ENCODE peak calls at places on chromosomes 12 and 14, in four cellular contexts. T, Y, X and K are unnamed samples.

GRCh38 chr14:68645371-68645770 is 147.5 kb downstream of the ZFP36L1 start:
- DNase-seq in T (no peak), Y (no peak), X (no peak), K (no peak)

GRCh38 chr12:79547044-79547734 is 143.6 kb downstream of the PAWR start:
- DNase-seq in T (no peak), Y (peak; percentile 65), X (peak; percentile 69), K (peak; percentile 84)

GRCh38 chr14:94581127-94581999 is at the start of gene SERPINA5:
- DNase-seq in T (no peak), Y (peak; percentile 59), X (peak; percentile 45), K (peak; percentile 52)

GRCh38 chr12:55703976-55704761 is 3.5 kb downstream of the ITGA7 start:
- DNase-seq in T (no peak), Y (peak; percentile 52), X (no peak), K (no peak)

GRCh38 chr12:18145924-18146323 is 55.9 kb upstream of the RERGL start:
- DNase-seq in T (no peak), Y (peak; percentile 70), X (peak; percentile 80), K (no peak)

GRCh38 chr12:113852695-113853490 is 113.2 kb downstream of the RBM19 start:
- DNase-seq in T (no peak), Y (no peak), X (no peak), K (no peak)

GRCh38 chr14:54919330-54919729 is 16.7 kb upstream of the GCH1 start:
- DNase-seq in T (no peak), Y (no peak), X (no peak), K (no peak)

GRCh38 chr12:24979971-24980730 is 31.2 kb upstream of the BCAT1 start:
- DNase-seq in T (no peak), Y (no peak), X (no peak), K (peak; percentile 67)

GRCh38 chr12:93982847-93983315 is 165.5 kb upstream of the PLXNC1 start:
- DNase-seq in T (peak; percentile 26), Y (peak; percentile 64), X (peak; percentile 46), K (peak; percentile 90)

GRCh38 chr14:94355191-94355794 is 32.2 kb upstream of the SERPINA6 start:
- DNase-seq in T (no peak), Y (peak; percentile 78), X (peak; percentile 74), K (peak; percentile 49)

GRCh38 chr14:68695326-68695768 is 97.5 kb downstream of the ZFP36L1 start:
- DNase-seq in T (no peak), Y (peak; percentile 98), X (peak; percentile 99), K (peak; percentile 100)

GRCh38 chr12:106139422-106140141 is 828 bp upstream of the NUAK1 start:
- DNase-seq in T (no peak), Y (peak; percentile 74), X (peak; percentile 72), K (peak; percentile 72)

GRCh38 chr12:132561784-132562156 is 48.6 kb downstream of the LRCOL1 start:
- DNase-seq in T (peak; percentile 68), Y (no peak), X (no peak), K (no peak)

GRCh38 chr12:130879212-130879686 is 7.4 kb downstream of the RAN start:
- DNase-seq in T (peak; percentile 86), Y (no peak), X (no peak), K (no peak)

GRCh38 chr14:80664576-80664975 is 277.0 kb downstream of the CEP128 start:
- DNase-seq in T (no peak), Y (peak; percentile 3), X (peak; percentile 19), K (peak; percentile 82)

GRCh38 chr12:127260531-127260930 is 1006.4 kb upstream of the TMEM132C start:
- DNase-seq in T (no peak), Y (no peak), X (no peak), K (peak; percentile 39)

GRCh38 chr14:57816568-57817284 is 49.2 kb downstream of the SLC35F4 start:
- DNase-seq in T (no peak), Y (no peak), X (no peak), K (peak; percentile 11)

GRCh38 chr12:27965966-27966365 is 6.6 kb downstream of the PTHLH start:
- DNase-seq in T (no peak), Y (no peak), X (no peak), K (no peak)

GRCh38 chr12:20004951-20005350 is 363.4 kb upstream of the PDE3A start:
- DNase-seq in T (no peak), Y (no peak), X (no peak), K (no peak)

GRCh38 chr12:55729592-55730446 is 1.0 kb upstream of the CD63 start:
- DNase-seq in T (peak; percentile 72), Y (peak; percentile 96), X (peak; percentile 96), K (peak; percentile 98)

GRCh38 chr14:39247256-39247655 is 13.5 kb downstream of the MIA2 start:
- DNase-seq in T (no peak), Y (peak; percentile 79), X (peak; percentile 84), K (peak; percentile 91)

GRCh38 chr12:106446429-106447092 is 89.0 kb downstream of the POLR3B start:
- DNase-seq in T (no peak), Y (no peak), X (no peak), K (no peak)

GRCh38 chr14:67674480-67675218 is at the start of gene VTI1B:
- DNase-seq in T (peak; percentile 75), Y (peak; percentile 78), X (peak; percentile 70), K (peak; percentile 72)

GRCh38 chr14:62505045-62505444 is 540.2 kb downstream of the KCNH5 start:
- DNase-seq in T (no peak), Y (no peak), X (no peak), K (no peak)

GRCh38 chr12:3455312-3455711 is 35.7 kb upstream of the PRMT8 start:
- DNase-seq in T (no peak), Y (no peak), X (no peak), K (no peak)

GRCh38 chr12:11697670-11698387 is 48.4 kb downstream of the ETV6 start:
- DNase-seq in T (no peak), Y (peak; percentile 64), X (peak; percentile 79), K (peak; percentile 81)

GRCh38 chr12:113120670-113121370 is 14.7 kb downstream of the RASAL1 start:
- DNase-seq in T (peak; percentile 59), Y (no peak), X (no peak), K (no peak)

GRCh38 chr12:64028541-64028940 is 184.0 kb downstream of the SRGAP1 start:
- DNase-seq in T (no peak), Y (no peak), X (no peak), K (no peak)

GRCh38 chr14:98114122-98114895 is 1157.7 kb downstream of the BCL11B start:
- DNase-seq in T (no peak), Y (no peak), X (no peak), K (no peak)

GRCh38 chr12:4910502-4911315 is 1.0 kb downstream of the KCNA1 start:
- DNase-seq in T (no peak), Y (no peak), X (no peak), K (no peak)

GRCh38 chr12:91920276-91920675 is 225.4 kb downstream of the BTG1 start:
- DNase-seq in T (no peak), Y (peak; percentile 23), X (peak; percentile 41), K (peak; percentile 52)

GRCh38 chr12:48817957-48818830 is at the start of gene CACNB3:
- DNase-seq in T (no peak), Y (peak; percentile 47), X (peak; percentile 48), K (peak; percentile 52)

GRCh38 chr12:76135456-76135855 is 51.0 kb upstream of the NAP1L1 start:
- DNase-seq in T (no peak), Y (peak; percentile 12), X (no peak), K (no peak)

GRCh38 chr12:50174971-50175715 is 8.0 kb upstream of the CERS5 start:
- DNase-seq in T (peak; percentile 71), Y (peak; percentile 89), X (peak; percentile 91), K (peak; percentile 67)

GRCh38 chr12:63164911-63165310 is 13.9 kb upstream of the AVPR1A start:
- DNase-seq in T (no peak), Y (no peak), X (no peak), K (no peak)